ENCODE peak calls at places on chromosomes 5 and 9, in six cellular contexts. J is RWPE1, M is esophagus squamous epithelium, F is left ventricle myocardium inferior, D is caudate nucleus, W is upper lobe of right lung. G is an unnamed sample.

GRCh38 chr9:128121924-128122808 is 5.4 kb downstream of the PTGES2 start:
- DNase-seq in J (no peak), M (no peak), F (peak; percentile 13), D (no peak), W (no peak), G (peak; percentile 32)

GRCh38 chr5:59097116-59097515 is 514.2 kb downstream of the RAB3C start:
- DNase-seq in J (no peak), M (no peak), F (no peak), D (no peak), W (no peak), G (no peak)

GRCh38 chr5:33470544-33470943 is 29.8 kb downstream of the TARS1 start:
- DNase-seq in J (no peak), M (no peak), F (no peak), D (no peak), W (no peak), G (no peak)

GRCh38 chr5:77935516-77936364 is 159.6 kb upstream of the TBCA start:
- DNase-seq in J (no peak), M (no peak), F (no peak), D (no peak), W (no peak), G (no peak)

GRCh38 chr9:18982246-18982589 is 50.8 kb downstream of the SAXO1 start:
- DNase-seq in J (no peak), M (no peak), F (no peak), D (no peak), W (no peak), G (no peak)

GRCh38 chr5:80204808-80205614 is 50.8 kb downstream of the SERINC5 start:
- DNase-seq in J (no peak), M (no peak), F (peak; percentile 27), D (no peak), W (no peak), G (no peak)

GRCh38 chr5:157571357-157571827 is 4.2 kb downstream of the ADAM19 start:
- DNase-seq in J (no peak), M (no peak), F (no peak), D (no peak), W (no peak), G (no peak)

GRCh38 chr9:29769019-29769418 is 2195.7 kb upstream of the C9orf72 start:
- DNase-seq in J (no peak), M (no peak), F (no peak), D (no peak), W (no peak), G (no peak)

GRCh38 chr9:97696025-97696822 is 916 bp downstream of the XPA start:
- DNase-seq in J (no peak), M (no peak), F (no peak), D (no peak), W (no peak), G (no peak)

GRCh38 chr9:128733256-128733655 is 9.3 kb upstream of the ZDHHC12 start:
- DNase-seq in J (peak; percentile 77), M (no peak), F (peak; percentile 60), D (no peak), W (peak; percentile 78), G (peak; percentile 72)

GRCh38 chr5:65811004-65811403 is 89.0 kb downstream of the NLN start:
- DNase-seq in J (peak; percentile 70), M (no peak), F (no peak), D (no peak), W (no peak), G (no peak)

GRCh38 chr5:173814053-173814452 is 74.1 kb upstream of the CPEB4 start:
- DNase-seq in J (no peak), M (no peak), F (no peak), D (no peak), W (no peak), G (no peak)

GRCh38 chr9:131640438-131641181 is 95.3 kb downstream of the PRRT1B start:
- DNase-seq in J (no peak), M (no peak), F (no peak), D (no peak), W (no peak), G (no peak)

GRCh38 chr9:76985581-76985980 is 33.9 kb upstream of the FOXB2 start:
- DNase-seq in J (no peak), M (no peak), F (no peak), D (no peak), W (no peak), G (no peak)

GRCh38 chr9:124776952-124777645 is at the start of gene OLFML2A:
- DNase-seq in J (no peak), M (no peak), F (no peak), D (no peak), W (peak; percentile 67), G (no peak)

GRCh38 chr5:41524174-41524573 is 13.8 kb upstream of the PLCXD3 start:
- DNase-seq in J (no peak), M (no peak), F (no peak), D (no peak), W (no peak), G (no peak)

GRCh38 chr5:172498431-172499129 is 44.3 kb upstream of the SH3PXD2B start:
- DNase-seq in J (no peak), M (no peak), F (no peak), D (no peak), W (peak; percentile 19), G (no peak)

GRCh38 chr5:1745190-1745805 is 54.3 kb downstream of the MRPL36 start:
- DNase-seq in J (no peak), M (no peak), F (no peak), D (no peak), W (peak; percentile 61), G (peak; percentile 40)

GRCh38 chr5:110255194-110255593 is 471.3 kb downstream of the TMEM232 start:
- DNase-seq in J (no peak), M (no peak), F (no peak), D (no peak), W (no peak), G (no peak)

GRCh38 chr9:70064496-70064895 is 20.8 kb downstream of the MAMDC2 start:
- DNase-seq in J (no peak), M (no peak), F (no peak), D (no peak), W (no peak), G (no peak)

GRCh38 chr9:109319072-109319630 is 1.7 kb downstream of the EPB41L4B start:
- DNase-seq in J (peak; percentile 54), M (no peak), F (no peak), D (peak; percentile 5), W (peak; percentile 74), G (peak; percentile 57)
- H3K27ac ChIP-seq in J (peak overlapping the region; percentile 84), M (no peak overlapping the region), F (peak overlapping the region; percentile 70), D (no peak overlapping the region), W (no peak overlapping the region), G (peak overlapping the region; percentile 46)

GRCh38 chr5:137734962-137735530 is 843 bp downstream of the KLHL3 start:
- DNase-seq in J (no peak), M (no peak), F (peak; percentile 32), D (no peak), W (peak; percentile 63), G (peak; percentile 43)
- H3K27ac ChIP-seq in J (no peak overlapping the region), M (peak overlapping the region; percentile 80), F (peak overlapping the region; percentile 84), D (peak overlapping the region; percentile 53), W (peak overlapping the region; percentile 48), G (peak overlapping the region; percentile 42)

GRCh38 chr5:132767150-132767549 is 9.9 kb downstream of the SEPTIN8 start:
- DNase-seq in J (no peak), M (no peak), F (no peak), D (no peak), W (no peak), G (no peak)
- H3K27ac ChIP-seq in J (no peak overlapping the region), M (peak overlapping the region; percentile 24), F (peak overlapping the region; percentile 41), D (peak overlapping the region; percentile 54), W (no peak overlapping the region), G (no peak overlapping the region)

GRCh38 chr5:141874262-141874964 is 3.8 kb downstream of the PCDH1 start:
- DNase-seq in J (no peak), M (no peak), F (peak; percentile 27), D (no peak), W (peak; percentile 66), G (no peak)
- H3K27ac ChIP-seq in J (no peak overlapping the region), M (peak overlapping the region; percentile 54), F (peak overlapping the region; percentile 95), D (peak overlapping the region; percentile 58), W (peak overlapping the region; percentile 11), G (peak overlapping the region; percentile 41)

GRCh38 chr9:129898205-129898604 is 62.9 kb downstream of the USP20 start:
- DNase-seq in J (peak; percentile 67), M (no peak), F (no peak), D (no peak), W (peak; percentile 69), G (no peak)

GRCh38 chr9:129901922-129902321 is 66.7 kb downstream of the USP20 start:
- DNase-seq in J (no peak), M (no peak), F (no peak), D (no peak), W (no peak), G (no peak)

GRCh38 chr9:129899620-129900019 is 64.4 kb downstream of the USP20 start:
- DNase-seq in J (no peak), M (no peak), F (no peak), D (no peak), W (no peak), G (no peak)

GRCh38 chr9:129902735-129903134 is 67.5 kb downstream of the USP20 start:
- DNase-seq in J (no peak), M (no peak), F (no peak), D (no peak), W (no peak), G (no peak)

DNA sequence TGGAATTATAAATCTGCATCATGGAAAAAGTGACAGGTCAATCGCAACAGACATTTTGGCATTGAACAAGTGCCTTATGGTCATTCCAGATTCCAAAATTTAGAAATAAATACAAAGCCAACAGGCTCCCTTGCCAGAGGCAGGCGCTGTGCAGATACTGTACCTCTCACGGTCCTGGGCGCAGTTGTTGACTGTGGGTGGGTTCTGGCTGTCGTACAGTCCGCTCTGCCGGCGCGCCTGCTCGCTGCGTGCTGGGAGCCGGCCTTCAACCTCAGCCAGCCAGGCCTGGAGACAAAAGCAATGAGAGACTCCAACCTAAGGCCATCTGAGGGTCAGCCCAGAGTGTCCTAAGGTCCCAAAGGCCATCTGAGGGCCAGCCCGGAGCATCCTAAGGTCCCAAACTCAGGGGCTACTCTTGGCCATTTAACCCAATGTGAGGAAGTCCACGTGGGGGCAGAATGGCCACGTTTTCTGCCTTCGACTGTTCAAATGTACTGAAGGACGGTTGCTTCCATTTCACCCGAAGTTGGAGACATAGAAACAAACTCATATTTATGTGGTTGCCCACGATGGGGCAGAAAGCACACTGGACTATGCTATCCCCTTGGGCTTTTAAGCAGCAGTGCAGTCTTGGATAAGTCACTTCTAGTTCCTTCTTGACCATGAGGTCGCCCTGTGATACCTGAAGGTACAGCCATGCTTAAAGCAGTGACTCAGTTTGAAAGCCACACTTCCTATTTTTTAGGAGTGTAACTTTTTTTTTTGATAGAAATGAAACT is 65.2 kb downstream of the USP20 start:
- DNase-seq in J (no peak), M (no peak), F (no peak), D (no peak), W (no peak), G (no peak)
- H3K27ac ChIP-seq in J (no peak overlapping the region), M (peak overlapping the region; percentile 31), F (no peak overlapping the region), D (no peak overlapping the region), W (no peak overlapping the region), G (no peak overlapping the region)

G was measured in lower lobe of right lung.